ENCODE peak calls at places on chromosomes 3 and 15, in five cellular contexts. G is iris pigment epithelial cell; T is activated naive CD8-positive, alpha-beta T cell treated with anti-CD3 and anti-CD28 coated beads, Interleukin-2, amount 50 U/mL, for 16 hours; I is GM18507; H is stimulated activated CD4-positive, alpha-beta T cell treated with anti-CD3 and anti-CD28 coated beads, Interleukin-2, amount 100 ng/mL, for 48 hours. R is an unnamed sample.

GRCh38 chr3:74426571-74426970 is 187.9 kb downstream of the CNTN3 start:
- DNase-seq in G (peak), T (no peak), I (no peak), H (no peak), R (no peak)

GRCh38 chr3:194306109-194306686 is 44.9 kb downstream of the CPN2 start:
- DNase-seq in G (no peak), T (no peak), I (no peak), H (no peak), R (no peak)

GRCh38 chr3:150370129-150370602 is 37.9 kb upstream of the TSC22D2 start:
- DNase-seq in G (peak), T (no peak), I (no peak), H (no peak), R (no peak)

GRCh38 chr3:117238805-117239204 is 529.2 kb downstream of the TUSC7 start:
- DNase-seq in G (no peak), T (no peak), I (no peak), H (no peak), R (no peak)

GRCh38 chr15:63366451-63366850 is 15.2 kb downstream of the CA12 start:
- DNase-seq in G (no peak), T (no peak), I (no peak), H (no peak), R (no peak)

GRCh38 chr3:143001369-143002082 is at the start of gene U2SURP:
- DNase-seq in G (peak), T (peak), I (peak), H (peak), R (peak)

GRCh38 chr3:195849322-195850074 is 37.8 kb upstream of the MUC4 start:
- DNase-seq in G (no peak), T (no peak), I (no peak), H (no peak), R (no peak)

GRCh38 chr15:101088788-101089578 is 162.9 kb downstream of the CHSY1 start:
- DNase-seq in G (peak), T (peak), I (peak), H (peak), R (peak)

GRCh38 chr3:124248471-124249028 is 256.6 kb upstream of the ROPN1 start:
- DNase-seq in G (peak), T (no peak), I (no peak), H (no peak), R (no peak)

GRCh38 chr3:24303057-24303754 is 191.4 kb downstream of the THRB start:
- DNase-seq in G (no peak), T (no peak), I (no peak), H (no peak), R (no peak)

GRCh38 chr3:171353423-171353822 is 106.8 kb downstream of the TNIK start:
- DNase-seq in G (no peak), T (no peak), I (no peak), H (no peak), R (no peak)

GRCh38 chr15:60362318-60363023 is 35.3 kb downstream of the ANXA2 start:
- DNase-seq in G (peak), T (no peak), I (no peak), H (peak), R (no peak)

GRCh38 chr3:197132916-197133530 is 103.4 kb upstream of the MELTF start:
- DNase-seq in G (peak), T (no peak), I (no peak), H (no peak), R (no peak)

GRCh38 chr3:95134693-95135375 is 1072.0 kb downstream of the NSUN3 start:
- DNase-seq in G (no peak), T (no peak), I (no peak), H (no peak), R (no peak)

GRCh38 chr15:39598186-39598850 is 17.4 kb downstream of the THBS1 start:
- DNase-seq in G (no peak), T (no peak), I (no peak), H (no peak), R (no peak)

GRCh38 chr3:150384517-150385212 is 23.4 kb upstream of the TSC22D2 start:
- DNase-seq in G (peak), T (no peak), I (peak), H (peak), R (peak)

GRCh38 chr15:62390793-62391543 is 225.9 kb upstream of the C2CD4B start:
- DNase-seq in G (peak), T (no peak), I (no peak), H (peak), R (peak)

GRCh38 chr15:28123408-28124023 is 24.4 kb upstream of the OCA2 start:
- DNase-seq in G (peak), T (no peak), I (peak), H (peak), R (no peak)

GRCh38 chr3:30354972-30355371 is 251.4 kb upstream of the TGFBR2 start:
- DNase-seq in G (peak), T (no peak), I (no peak), H (no peak), R (no peak)

GRCh38 chr15:75966073-75966472 is 46.2 kb downstream of the NRG4 start:
- DNase-seq in G (peak), T (no peak), I (no peak), H (no peak), R (no peak)

GRCh38 chr15:41979493-41980266 is 7.3 kb upstream of the EHD4 start:
- DNase-seq in G (no peak), T (no peak), I (no peak), H (no peak), R (no peak)

GRCh38 chr3:20316238-20316637 is 130.2 kb upstream of the SGO1 start:
- DNase-seq in G (no peak), T (no peak), I (no peak), H (no peak), R (no peak)

R was measured in GM12892.